ENCODE peak calls at places on chromosomes 7 and 10, in nine cellular contexts. One of them, this sample, is unnamed.

GRCh38 chr10:21496285-21497176 is 29.0 kb downstream of the SKIDA1 start:
- DNase-seq in CD4-positive, alpha-beta T cell: peak; percentile 51
- DNase-seq in uterus: no peak
- DNase-seq in WTC11: peak; percentile 53
- DNase-seq in retinal pigment epithelial cell: no peak
- DNase-seq in GM13977: peak; percentile 82
- DNase-seq in AG04450: no peak
- DNase-seq in GM10248: peak; percentile 73
- DNase-seq in BE2C: peak; percentile 71
- DNase-seq in this sample: no peak

GRCh38 chr7:46549892-46550639 is 629.0 kb upstream of the IGFBP3 start:
- DNase-seq in CD4-positive, alpha-beta T cell: no peak
- DNase-seq in uterus: no peak
- DNase-seq in WTC11: no peak
- DNase-seq in retinal pigment epithelial cell: no peak
- DNase-seq in GM13977: no peak
- DNase-seq in AG04450: no peak
- DNase-seq in GM10248: no peak
- DNase-seq in BE2C: no peak
- DNase-seq in this sample: no peak

GRCh38 chr10:130660266-130660665 is 524.1 kb downstream of the GLRX3 start:
- DNase-seq in CD4-positive, alpha-beta T cell: no peak
- DNase-seq in uterus: no peak
- DNase-seq in WTC11: no peak
- DNase-seq in retinal pigment epithelial cell: no peak
- DNase-seq in GM13977: no peak
- DNase-seq in AG04450: no peak
- DNase-seq in GM10248: no peak
- DNase-seq in BE2C: no peak
- DNase-seq in this sample: no peak

GRCh38 chr7:29565982-29566746 is 2.5 kb downstream of the PRR15 start:
- DNase-seq in CD4-positive, alpha-beta T cell: no peak
- DNase-seq in uterus: no peak
- DNase-seq in WTC11: no peak
- DNase-seq in retinal pigment epithelial cell: no peak
- DNase-seq in GM13977: no peak
- DNase-seq in AG04450: no peak
- DNase-seq in GM10248: no peak
- DNase-seq in BE2C: no peak
- DNase-seq in this sample: no peak

GRCh38 chr10:70494966-70495365 is 16.4 kb downstream of the PALD1 start:
- DNase-seq in CD4-positive, alpha-beta T cell: no peak
- DNase-seq in uterus: no peak
- DNase-seq in WTC11: no peak
- DNase-seq in retinal pigment epithelial cell: no peak
- DNase-seq in GM13977: no peak
- DNase-seq in AG04450: no peak
- DNase-seq in GM10248: no peak
- DNase-seq in BE2C: no peak
- DNase-seq in this sample: no peak

GRCh38 chr10:23146069-23146657 is 45.9 kb upstream of the PTF1A start:
- DNase-seq in CD4-positive, alpha-beta T cell: no peak
- DNase-seq in uterus: no peak
- DNase-seq in WTC11: no peak
- DNase-seq in retinal pigment epithelial cell: no peak
- DNase-seq in GM13977: no peak
- DNase-seq in AG04450: no peak
- DNase-seq in GM10248: no peak
- DNase-seq in BE2C: no peak
- DNase-seq in this sample: no peak

GRCh38 chr7:41730668-41731067 is 27.8 kb upstream of the INHBA start:
- DNase-seq in CD4-positive, alpha-beta T cell: no peak
- DNase-seq in uterus: no peak
- DNase-seq in WTC11: no peak
- DNase-seq in retinal pigment epithelial cell: no peak
- DNase-seq in GM13977: no peak
- DNase-seq in AG04450: no peak
- DNase-seq in GM10248: no peak
- DNase-seq in BE2C: no peak
- DNase-seq in this sample: no peak

GRCh38 chr7:2993868-2994267 is 49.8 kb downstream of the CARD11 start:
- DNase-seq in CD4-positive, alpha-beta T cell: no peak
- DNase-seq in uterus: no peak
- DNase-seq in WTC11: no peak
- DNase-seq in retinal pigment epithelial cell: no peak
- DNase-seq in GM13977: no peak
- DNase-seq in AG04450: no peak
- DNase-seq in GM10248: no peak
- DNase-seq in BE2C: no peak
- DNase-seq in this sample: no peak

GRCh38 chr10:77516575-77516974 is 121.0 kb downstream of the KCNMA1 start:
- DNase-seq in CD4-positive, alpha-beta T cell: no peak
- DNase-seq in uterus: no peak
- DNase-seq in WTC11: no peak
- DNase-seq in retinal pigment epithelial cell: no peak
- DNase-seq in GM13977: no peak
- DNase-seq in AG04450: no peak
- DNase-seq in GM10248: no peak
- DNase-seq in BE2C: no peak
- DNase-seq in this sample: no peak

GRCh38 chr10:62268399-62269076 is at the start of gene RTKN2:
- DNase-seq in CD4-positive, alpha-beta T cell: peak; percentile 60
- DNase-seq in uterus: peak; percentile 33
- DNase-seq in WTC11: peak; percentile 97
- DNase-seq in retinal pigment epithelial cell: peak; percentile 71
- DNase-seq in GM13977: peak; percentile 75
- DNase-seq in AG04450: peak; percentile 54
- DNase-seq in GM10248: peak; percentile 73
- DNase-seq in BE2C: peak; percentile 88
- DNase-seq in this sample: no peak

GRCh38 chr7:66894463-66895080 is 26.5 kb upstream of the TMEM248 start:
- DNase-seq in CD4-positive, alpha-beta T cell: no peak
- DNase-seq in uterus: no peak
- DNase-seq in WTC11: peak; percentile 59
- DNase-seq in retinal pigment epithelial cell: no peak
- DNase-seq in GM13977: no peak
- DNase-seq in AG04450: no peak
- DNase-seq in GM10248: no peak
- DNase-seq in BE2C: no peak
- DNase-seq in this sample: no peak

GRCh38 chr10:100645111-100645510 is 100.3 kb upstream of the PAX2 start:
- DNase-seq in CD4-positive, alpha-beta T cell: no peak
- DNase-seq in uterus: no peak
- DNase-seq in WTC11: no peak
- DNase-seq in retinal pigment epithelial cell: no peak
- DNase-seq in GM13977: no peak
- DNase-seq in AG04450: no peak
- DNase-seq in GM10248: no peak
- DNase-seq in BE2C: no peak
- DNase-seq in this sample: no peak

GRCh38 chr10:78852856-78853255 is 215.9 kb upstream of the ZMIZ1 start:
- DNase-seq in CD4-positive, alpha-beta T cell: no peak
- DNase-seq in uterus: no peak
- DNase-seq in WTC11: peak; percentile 71
- DNase-seq in retinal pigment epithelial cell: no peak
- DNase-seq in GM13977: no peak
- DNase-seq in AG04450: no peak
- DNase-seq in GM10248: no peak
- DNase-seq in BE2C: no peak
- DNase-seq in this sample: no peak

GRCh38 chr7:102185796-102186195 is 100.9 kb upstream of the SH2B2 start:
- DNase-seq in CD4-positive, alpha-beta T cell: no peak
- DNase-seq in uterus: no peak
- DNase-seq in WTC11: no peak
- DNase-seq in retinal pigment epithelial cell: no peak
- DNase-seq in GM13977: no peak
- DNase-seq in AG04450: no peak
- DNase-seq in GM10248: no peak
- DNase-seq in BE2C: no peak
- DNase-seq in this sample: no peak

GRCh38 chr7:90961037-90961725 is 303.1 kb upstream of the FZD1 start:
- DNase-seq in CD4-positive, alpha-beta T cell: no peak
- DNase-seq in uterus: no peak
- DNase-seq in WTC11: no peak
- DNase-seq in retinal pigment epithelial cell: no peak
- DNase-seq in GM13977: no peak
- DNase-seq in AG04450: no peak
- DNase-seq in GM10248: no peak
- DNase-seq in BE2C: no peak
- DNase-seq in this sample: no peak

GRCh38 chr7:151254851-151255250 is 6.4 kb upstream of the SMARCD3 start:
- DNase-seq in CD4-positive, alpha-beta T cell: no peak
- DNase-seq in uterus: no peak
- DNase-seq in WTC11: no peak
- DNase-seq in retinal pigment epithelial cell: no peak
- DNase-seq in GM13977: no peak
- DNase-seq in AG04450: no peak
- DNase-seq in GM10248: no peak
- DNase-seq in BE2C: no peak
- DNase-seq in this sample: no peak

GRCh38 chr7:151254316-151254715 is 5.8 kb upstream of the SMARCD3 start:
- DNase-seq in CD4-positive, alpha-beta T cell: no peak
- DNase-seq in uterus: no peak
- DNase-seq in WTC11: no peak
- DNase-seq in retinal pigment epithelial cell: no peak
- DNase-seq in GM13977: no peak
- DNase-seq in AG04450: no peak
- DNase-seq in GM10248: no peak
- DNase-seq in BE2C: no peak
- DNase-seq in this sample: no peak

GRCh38 chr7:151255390-151255789 is 6.9 kb upstream of the SMARCD3 start:
- DNase-seq in CD4-positive, alpha-beta T cell: no peak
- DNase-seq in uterus: no peak
- DNase-seq in WTC11: no peak
- DNase-seq in retinal pigment epithelial cell: no peak
- DNase-seq in GM13977: no peak
- DNase-seq in AG04450: no peak
- DNase-seq in GM10248: no peak
- DNase-seq in BE2C: no peak
- DNase-seq in this sample: no peak

GRCh38 chr7:151257990-151258389 is 9.5 kb upstream of the SMARCD3 start:
- DNase-seq in CD4-positive, alpha-beta T cell: no peak
- DNase-seq in uterus: no peak
- DNase-seq in WTC11: no peak
- DNase-seq in retinal pigment epithelial cell: no peak
- DNase-seq in GM13977: no peak
- DNase-seq in AG04450: no peak
- DNase-seq in GM10248: no peak
- DNase-seq in BE2C: no peak
- DNase-seq in this sample: no peak

GRCh38 chr7:151256410-151257045 is 8.0 kb upstream of the SMARCD3 start:
- DNase-seq in CD4-positive, alpha-beta T cell: no peak
- DNase-seq in uterus: peak; percentile 28
- DNase-seq in WTC11: no peak
- DNase-seq in retinal pigment epithelial cell: no peak
- DNase-seq in GM13977: no peak
- DNase-seq in AG04450: no peak
- DNase-seq in GM10248: no peak
- DNase-seq in BE2C: no peak
- DNase-seq in this sample: no peak
- TF ChIP-seq CTCF in CD4-positive, alpha-beta T cell: no peak
- TF ChIP-seq CTCF in uterus: no peak
- TF ChIP-seq CTCF in WTC11: no peak
- TF ChIP-seq CTCF in retinal pigment epithelial cell: no peak
- TF ChIP-seq CTCF in GM13977: no peak
- TF ChIP-seq CTCF in AG04450: no peak
- TF ChIP-seq CTCF in GM10248: no peak
- TF ChIP-seq CTCF in BE2C: no peak
- TF ChIP-seq CTCF in this sample: no peak

GRCh38 chr10:119667562-119668328 is 16.6 kb downstream of the BAG3 start:
- DNase-seq in CD4-positive, alpha-beta T cell: no peak
- DNase-seq in uterus: peak; percentile 67
- DNase-seq in WTC11: no peak
- DNase-seq in retinal pigment epithelial cell: peak; percentile 62
- DNase-seq in GM13977: no peak
- DNase-seq in AG04450: peak; percentile 87
- DNase-seq in GM10248: no peak
- DNase-seq in BE2C: peak; percentile 72
- DNase-seq in this sample: no peak
- TF ChIP-seq CTCF in CD4-positive, alpha-beta T cell: no peak
- TF ChIP-seq CTCF in uterus: peak; percentile 15
- TF ChIP-seq CTCF in WTC11: no peak
- TF ChIP-seq CTCF in retinal pigment epithelial cell: no peak
- TF ChIP-seq CTCF in GM13977: no peak
- TF ChIP-seq CTCF in AG04450: peak; percentile 11
- TF ChIP-seq CTCF in GM10248: no peak
- TF ChIP-seq CTCF in BE2C: peak; percentile 11
- TF ChIP-seq CTCF in this sample: no peak

DNA sequence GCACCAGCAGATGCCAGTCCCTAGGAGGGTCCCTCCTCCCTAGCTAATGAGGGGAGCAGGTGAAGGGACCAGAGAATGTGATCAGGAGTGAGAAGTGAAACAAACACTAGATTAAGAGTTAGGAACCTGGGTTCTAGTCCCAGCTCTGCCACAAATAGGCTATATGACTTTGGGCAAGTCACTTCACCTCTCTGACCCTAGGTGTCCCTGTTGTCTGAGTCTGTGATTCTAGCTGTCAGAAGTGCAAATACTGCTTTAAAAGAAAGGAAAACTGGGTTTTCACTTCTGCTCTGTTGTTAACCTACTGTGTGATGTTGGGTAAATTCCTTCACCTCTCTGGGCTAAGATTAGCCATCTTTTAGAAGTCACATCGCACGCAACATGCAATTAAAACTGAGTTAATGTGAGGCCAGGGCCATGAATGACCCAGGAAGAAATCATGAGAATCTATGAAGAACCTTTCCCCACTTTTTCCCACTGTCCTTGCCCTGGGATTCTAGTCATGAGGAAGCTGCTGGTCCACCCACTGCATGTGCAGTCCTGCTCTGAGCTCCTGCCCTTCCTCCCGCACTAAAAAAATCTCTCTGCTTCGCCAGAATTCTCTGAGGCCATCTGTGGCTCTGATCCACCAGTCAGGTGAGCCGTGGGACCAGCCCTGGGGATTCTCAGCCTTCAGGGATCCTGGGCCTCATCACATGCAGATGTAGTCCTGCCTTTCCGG is 181.8 kb downstream of the PLXNA4 start:
- DNase-seq in CD4-positive, alpha-beta T cell: no peak
- DNase-seq in uterus: no peak
- DNase-seq in WTC11: no peak
- DNase-seq in retinal pigment epithelial cell: no peak
- DNase-seq in GM13977: no peak
- DNase-seq in AG04450: no peak
- DNase-seq in GM10248: peak; percentile 21
- DNase-seq in BE2C: peak; percentile 22
- DNase-seq in this sample: no peak
- TF ChIP-seq CTCF in CD4-positive, alpha-beta T cell: peak; percentile 63
- TF ChIP-seq CTCF in uterus: no peak
- TF ChIP-seq CTCF in WTC11: no peak
- TF ChIP-seq CTCF in retinal pigment epithelial cell: no peak
- TF ChIP-seq CTCF in GM13977: peak; percentile 21
- TF ChIP-seq CTCF in AG04450: no peak
- TF ChIP-seq CTCF in GM10248: no peak
- TF ChIP-seq CTCF in BE2C: peak; percentile 72
- TF ChIP-seq CTCF in this sample: no peak

DNA sequence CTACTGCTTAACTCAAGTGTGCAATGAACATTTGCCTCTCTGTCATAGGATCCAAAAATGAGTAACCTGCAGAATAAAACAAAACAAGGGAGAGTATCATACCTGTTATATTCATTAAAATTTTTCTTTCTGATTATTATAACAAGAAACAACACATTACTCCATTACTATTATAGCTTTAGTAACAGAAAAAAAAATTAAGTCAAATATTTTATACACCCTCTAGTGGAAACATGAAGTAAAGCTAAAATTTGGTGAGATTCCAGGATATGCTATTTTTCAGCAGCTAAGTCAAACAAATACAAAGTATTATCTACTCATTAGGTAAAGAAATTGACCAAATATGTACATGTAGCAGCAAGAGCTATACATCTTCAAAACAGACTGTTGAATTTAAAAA is 56.3 kb downstream of the PDZD8 start:
- DNase-seq in CD4-positive, alpha-beta T cell: no peak
- DNase-seq in uterus: no peak
- DNase-seq in WTC11: no peak
- DNase-seq in retinal pigment epithelial cell: no peak
- DNase-seq in GM13977: no peak
- DNase-seq in AG04450: no peak
- DNase-seq in GM10248: no peak
- DNase-seq in BE2C: no peak
- DNase-seq in this sample: no peak
- TF ChIP-seq CTCF in CD4-positive, alpha-beta T cell: peak; percentile 25
- TF ChIP-seq CTCF in uterus: peak; percentile 10
- TF ChIP-seq CTCF in WTC11: no peak
- TF ChIP-seq CTCF in retinal pigment epithelial cell: peak; percentile 46
- TF ChIP-seq CTCF in GM13977: peak; percentile 33
- TF ChIP-seq CTCF in AG04450: peak; percentile 54
- TF ChIP-seq CTCF in GM10248: no peak
- TF ChIP-seq CTCF in BE2C: peak; percentile 31
- TF ChIP-seq CTCF in this sample: no peak

This sample was measured in omental fat pad.